ENCODE peak calls at places on chromosomes 3 and 15, in nine cellular contexts. Q, W, U, L, A, T, F, D and R are unnamed samples. For H3K27me3, the result is how much of the 10 kb centered on the place peaks cover.

GRCh38 chr3:187066228-187066995 is 72.9 kb downstream of the RPL39L start:
- DNase-seq in Q (no peak), W (peak), U (peak), L (peak), A (no peak), T (peak), F (peak), D (no peak), R (peak)

GRCh38 chr15:90209591-90209990 is 8.5 kb downstream of the SEMA4B start:
- DNase-seq in Q (no peak), W (no peak), U (no peak), L (no peak), A (no peak), T (no peak), F (no peak), D (no peak), R (no peak)

GRCh38 chr15:85865070-85865684 is 70.5 kb upstream of the KLHL25 start:
- DNase-seq in Q (peak), W (peak), U (no peak), L (peak), A (no peak), T (peak), F (peak), D (no peak), R (no peak)

GRCh38 chr15:80545078-80545477 is 140.9 kb downstream of the ARNT2 start:
- DNase-seq in Q (no peak), W (no peak), U (no peak), L (no peak), A (no peak), T (no peak), F (no peak), D (no peak), R (no peak)

GRCh38 chr15:89377842-89378698 is 43.4 kb upstream of the POLG start:
- DNase-seq in Q (peak), W (no peak), U (peak), L (peak), A (no peak), T (no peak), F (no peak), D (no peak), R (no peak)

GRCh38 chr3:108185536-108185935 is 36.7 kb downstream of the IFT57 start:
- DNase-seq in Q (no peak), W (no peak), U (no peak), L (no peak), A (no peak), T (no peak), F (no peak), D (no peak), R (no peak)

GRCh38 chr15:74345051-74345450 is 22.4 kb downstream of the CYP11A1 start:
- DNase-seq in Q (no peak), W (peak), U (no peak), L (no peak), A (no peak), T (no peak), F (peak), D (no peak), R (no peak)

GRCh38 chr3:16842710-16843270 is 42.0 kb upstream of the PLCL2 start:
- DNase-seq in Q (no peak), W (no peak), U (no peak), L (no peak), A (no peak), T (no peak), F (no peak), D (no peak), R (no peak)

GRCh38 chr3:149233323-149233722 is 11.7 kb upstream of the CP start:
- DNase-seq in Q (no peak), W (no peak), U (no peak), L (no peak), A (no peak), T (no peak), F (no peak), D (no peak), R (no peak)

GRCh38 chr3:94162700-94163099 is 99.8 kb downstream of the NSUN3 start:
- DNase-seq in Q (no peak), W (no peak), U (peak), L (peak), A (no peak), T (peak), F (peak), D (no peak), R (no peak)

GRCh38 chr3:23169551-23169950 is 33.6 kb upstream of the UBE2E2 start:
- DNase-seq in Q (no peak), W (no peak), U (no peak), L (no peak), A (no peak), T (no peak), F (no peak), D (no peak), R (no peak)

GRCh38 chr15:72994778-72995177 is 57.5 kb upstream of the NEO1 start:
- DNase-seq in Q (no peak), W (peak), U (no peak), L (no peak), A (no peak), T (no peak), F (no peak), D (no peak), R (no peak)

GRCh38 chr3:13411186-13411860 is 8.8 kb downstream of the NUP210 start:
- DNase-seq in Q (no peak), W (no peak), U (no peak), L (no peak), A (no peak), T (no peak), F (no peak), D (no peak), R (no peak)

GRCh38 chr3:43525941-43526607 is 95.7 kb downstream of the ANO10 start:
- DNase-seq in Q (no peak), W (peak), U (no peak), L (no peak), A (no peak), T (no peak), F (no peak), D (no peak), R (no peak)

GRCh38 chr3:126784254-126784653 is 80.2 kb downstream of the CHCHD6 start:
- DNase-seq in Q (no peak), W (no peak), U (no peak), L (no peak), A (no peak), T (no peak), F (no peak), D (no peak), R (no peak)

GRCh38 chr3:154334973-154335420 is 10.7 kb upstream of the DHX36 start:
- DNase-seq in Q (no peak), W (peak), U (no peak), L (peak), A (no peak), T (no peak), F (peak), D (no peak), R (no peak)

GRCh38 chr3:51696954-51697353 is 9.9 kb upstream of the GRM2 start:
- DNase-seq in Q (peak), W (no peak), U (no peak), L (no peak), A (no peak), T (no peak), F (no peak), D (no peak), R (no peak)

GRCh38 chr15:94135748-94136147 is 95.6 kb upstream of the MCTP2 start:
- DNase-seq in Q (no peak), W (no peak), U (no peak), L (no peak), A (no peak), T (no peak), F (no peak), D (no peak), R (no peak)

GRCh38 chr15:76059320-76060097 is at the start of gene TMEM266:
- DNase-seq in Q (peak), W (peak), U (no peak), L (peak), A (no peak), T (no peak), F (peak), D (no peak), R (no peak)

GRCh38 chr3:158701666-158702065 is 29.2 kb upstream of the LXN start:
- DNase-seq in Q (no peak), W (no peak), U (no peak), L (no peak), A (no peak), T (no peak), F (peak), D (no peak), R (no peak)
- H3K27ac ChIP-seq in Q (no peak), W (no peak), U (no peak), L (no peak), A (no peak), T (no peak), F (peak), D (no peak), R (no peak)

DNA sequence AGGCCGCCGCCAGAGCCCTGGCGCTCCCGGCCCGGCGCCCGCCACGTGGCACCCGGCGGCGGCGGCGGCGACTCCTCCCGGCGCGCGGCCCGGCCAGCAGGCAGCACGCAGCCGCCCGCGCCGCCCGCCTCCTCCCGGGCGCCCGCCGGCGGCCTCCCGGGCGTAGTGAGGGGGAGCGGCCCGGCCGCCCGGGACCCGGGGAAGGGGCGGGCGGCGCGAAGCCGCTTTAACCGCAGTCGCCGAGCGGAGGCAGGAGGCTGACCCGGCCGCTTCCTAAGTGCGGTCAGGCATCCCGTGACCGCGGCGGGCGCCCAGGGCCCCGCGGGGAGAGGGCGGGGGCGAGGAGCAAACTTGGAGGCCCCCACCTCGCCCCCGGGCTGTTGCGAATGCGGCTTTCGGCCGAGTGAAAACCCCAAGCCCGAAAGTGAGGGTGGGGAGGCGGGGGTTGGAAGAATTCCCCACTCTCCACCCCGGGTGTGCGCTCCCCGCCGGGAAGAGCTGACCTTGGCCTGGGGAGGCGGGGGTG is 1.7 kb upstream of the HES1 start:
- DNase-seq in Q (peak), W (peak), U (no peak), L (no peak), A (no peak), T (no peak), F (peak), D (peak), R (peak)
- H3K27me3 ChIP-seq in Q (under half), W (under half), U (under half), L (under half), A (under half), T (under half), F (under half), D (under half), R (under half)

GRCh38 chr3:41209646-41210045 is 10.3 kb downstream of the CTNNB1 start:
- DNase-seq in Q (no peak), W (no peak), U (no peak), L (no peak), A (no peak), T (no peak), F (no peak), D (no peak), R (no peak)

GRCh38 chr3:41210966-41211365 is 11.7 kb downstream of the CTNNB1 start:
- DNase-seq in Q (no peak), W (no peak), U (no peak), L (no peak), A (no peak), T (no peak), F (no peak), D (no peak), R (no peak)

GRCh38 chr3:41207355-41207754 is 8.1 kb downstream of the CTNNB1 start:
- DNase-seq in Q (no peak), W (no peak), U (no peak), L (no peak), A (no peak), T (no peak), F (no peak), D (no peak), R (no peak)

GRCh38 chr3:41205591-41205990 is 6.3 kb downstream of the CTNNB1 start:
- DNase-seq in Q (no peak), W (no peak), U (no peak), L (no peak), A (no peak), T (no peak), F (no peak), D (no peak), R (no peak)

GRCh38 chr3:41208507-41208906 is 9.2 kb downstream of the CTNNB1 start:
- DNase-seq in Q (no peak), W (no peak), U (no peak), L (no peak), A (no peak), T (no peak), F (no peak), D (no peak), R (no peak)
- H3K27ac ChIP-seq in Q (no peak), W (peak), U (no peak), L (no peak), A (no peak), T (no peak), F (no peak), D (no peak), R (no peak)

GRCh38 chr15:91995146-91995545 is 141.6 kb downstream of the SLCO3A1 start:
- DNase-seq in Q (no peak), W (no peak), U (no peak), L (no peak), A (no peak), T (no peak), F (no peak), D (no peak), R (no peak)

GRCh38 chr15:92000709-92001108 is 147.2 kb downstream of the SLCO3A1 start:
- DNase-seq in Q (no peak), W (no peak), U (no peak), L (no peak), A (no peak), T (no peak), F (no peak), D (no peak), R (no peak)

GRCh38 chr15:92001307-92001706 is 147.8 kb downstream of the SLCO3A1 start:
- DNase-seq in Q (no peak), W (no peak), U (no peak), L (no peak), A (no peak), T (no peak), F (no peak), D (no peak), R (no peak)

GRCh38 chr15:91992940-91993339 is 139.4 kb downstream of the SLCO3A1 start:
- DNase-seq in Q (no peak), W (peak), U (peak), L (no peak), A (no peak), T (no peak), F (no peak), D (no peak), R (no peak)

DNA sequence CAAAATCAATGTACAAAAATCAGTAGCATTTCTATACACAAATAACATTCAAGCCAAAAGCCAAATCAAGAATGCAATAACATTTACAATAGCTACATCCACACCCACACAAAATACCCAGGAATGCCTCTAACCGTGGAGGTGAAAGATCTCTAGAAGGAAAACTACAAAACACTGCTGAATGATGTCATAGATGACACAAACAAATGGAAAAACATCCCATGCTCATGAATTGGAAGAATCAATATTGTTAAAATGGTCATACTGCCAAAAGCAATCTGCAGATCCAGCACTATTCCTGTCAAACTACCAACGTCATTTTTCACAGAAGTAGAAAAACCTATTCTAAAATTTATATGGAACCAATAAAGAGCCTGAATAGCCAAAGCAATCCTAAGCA is 143.7 kb downstream of the SLCO3A1 start:
- DNase-seq in Q (no peak), W (no peak), U (no peak), L (no peak), A (no peak), T (no peak), F (no peak), D (no peak), R (no peak)
- H3K27me3 ChIP-seq in Q (under half), W (under half), U (under half), L (under half), A (under half), T (under half), F (under half), D (under half), R (under half)

GRCh38 chr3:178084938-178085816 is 451.1 kb upstream of the KCNMB2 start:
- DNase-seq in Q (peak), W (peak), U (no peak), L (peak), A (no peak), T (no peak), F (peak), D (peak), R (no peak)

GRCh38 chr3:178083906-178084823 is 452.1 kb upstream of the KCNMB2 start:
- DNase-seq in Q (no peak), W (peak), U (no peak), L (peak), A (no peak), T (peak), F (no peak), D (no peak), R (no peak)

GRCh38 chr3:178087376-178087775 is 448.9 kb upstream of the KCNMB2 start:
- DNase-seq in Q (no peak), W (no peak), U (no peak), L (no peak), A (no peak), T (no peak), F (no peak), D (no peak), R (no peak)

GRCh38 chr3:178085817-178086123 is 450.5 kb upstream of the KCNMB2 start:
- DNase-seq in Q (no peak), W (no peak), U (no peak), L (no peak), A (no peak), T (no peak), F (no peak), D (no peak), R (no peak)

GRCh38 chr3:178086419-178086818 is 449.8 kb upstream of the KCNMB2 start:
- DNase-seq in Q (no peak), W (no peak), U (no peak), L (no peak), A (no peak), T (no peak), F (no peak), D (no peak), R (no peak)
- H3K27ac ChIP-seq in Q (peak), W (no peak), U (no peak), L (peak), A (no peak), T (no peak), F (no peak), D (no peak), R (no peak)

GRCh38 chr3:9550999-9551398 is 2.6 kb downstream of the LHFPL4 start:
- DNase-seq in Q (no peak), W (no peak), U (no peak), L (no peak), A (no peak), T (no peak), F (no peak), D (no peak), R (no peak)
- H3K27me3 ChIP-seq in Q (under half), W (under half), U (under half), L (under half), A (under half), T (under half), F (under half), D (under half), R (under half)

GRCh38 chr15:39624806-39625205 is 43.9 kb downstream of the THBS1 start:
- DNase-seq in Q (no peak), W (peak), U (peak), L (peak), A (no peak), T (no peak), F (peak), D (no peak), R (peak)
- H3K27ac ChIP-seq in Q (no peak), W (no peak), U (no peak), L (peak), A (peak), T (no peak), F (peak), D (peak), R (peak)

DNA sequence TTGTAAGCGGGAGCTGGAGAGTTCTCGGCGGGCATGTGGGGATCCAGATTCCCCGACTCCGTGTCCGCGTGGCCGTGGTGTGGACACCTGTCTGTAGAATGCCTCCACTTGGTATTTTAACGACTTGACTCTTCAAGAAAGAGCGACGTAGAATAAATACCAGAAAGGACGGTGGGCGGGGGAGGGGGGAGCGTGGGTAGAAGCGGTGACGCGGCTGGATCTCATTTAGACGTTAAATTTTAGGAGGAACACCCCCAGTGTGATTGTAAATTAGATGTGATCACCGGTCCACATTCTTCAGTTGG is 625 bp upstream of the PYGO1 start:
- DNase-seq in Q (no peak), W (no peak), U (no peak), L (no peak), A (no peak), T (no peak), F (no peak), D (no peak), R (no peak)
- H3K27me3 ChIP-seq in Q (under half), W (under half), U (under half), L (under half), A (under half), T (under half), F (under half), D (under half), R (under half)

GRCh38 chr3:29926391-29926790 is 645.5 kb downstream of the RBMS3 start:
- DNase-seq in Q (no peak), W (peak), U (no peak), L (no peak), A (no peak), T (no peak), F (no peak), D (no peak), R (no peak)
- H3K27ac ChIP-seq in Q (no peak), W (no peak), U (no peak), L (no peak), A (no peak), T (no peak), F (no peak), D (no peak), R (no peak)